ENCODE peak calls at places on chromosomes 4 and X, in eight cellular contexts. One of them, this sample, is unnamed.
A peak's percentile ranks its signal among the peaks of the same experiment; 100 is the strongest.

GRCh38 chrX:149472620-149473019 is 32.5 kb downstream of the IDS start:
- DNase-seq in pancreas: no peak
- DNase-seq in tibial artery: no peak
- DNase-seq in thyroid gland: no peak
- DNase-seq in GM23248: peak; percentile 8
- DNase-seq in MM.1S: no peak
- DNase-seq in heart right ventricle: no peak
- DNase-seq in colonic mucosa: no peak
- DNase-seq in this sample: no peak

GRCh38 chr4:16111533-16111932 is 27.7 kb upstream of the PROM1 start:
- DNase-seq in pancreas: no peak
- DNase-seq in colonic mucosa: no peak
- DNase-seq in heart right ventricle: no peak
- DNase-seq in MM.1S: no peak
- DNase-seq in thyroid gland: no peak
- DNase-seq in GM23248: no peak
- DNase-seq in tibial artery: no peak
- DNase-seq in this sample: no peak

GRCh38 chr4:112277705-112278448 is 7.8 kb downstream of the TIFA start:
- DNase-seq in heart right ventricle: no peak
- DNase-seq in GM23248: no peak
- DNase-seq in MM.1S: no peak
- DNase-seq in thyroid gland: peak; percentile 29
- DNase-seq in tibial artery: no peak
- DNase-seq in pancreas: no peak
- DNase-seq in colonic mucosa: no peak
- DNase-seq in this sample: no peak

GRCh38 chr4:40613456-40613855 is 16.2 kb downstream of the RBM47 start:
- DNase-seq in thyroid gland: no peak
- DNase-seq in heart right ventricle: no peak
- DNase-seq in colonic mucosa: no peak
- DNase-seq in GM23248: peak; percentile 12
- DNase-seq in tibial artery: no peak
- DNase-seq in pancreas: no peak
- DNase-seq in MM.1S: no peak
- DNase-seq in this sample: no peak

GRCh38 chrX:10404435-10404834 is 215.9 kb downstream of the MID1 start:
- DNase-seq in colonic mucosa: no peak
- DNase-seq in pancreas: no peak
- DNase-seq in MM.1S: no peak
- DNase-seq in thyroid gland: no peak
- DNase-seq in GM23248: peak; percentile 50
- DNase-seq in heart right ventricle: no peak
- DNase-seq in tibial artery: no peak
- DNase-seq in this sample: no peak

GRCh38 chrX:132559101-132559500 is 70.3 kb upstream of the MBNL3 start:
- DNase-seq in GM23248: no peak
- DNase-seq in pancreas: no peak
- DNase-seq in colonic mucosa: no peak
- DNase-seq in heart right ventricle: no peak
- DNase-seq in tibial artery: no peak
- DNase-seq in MM.1S: no peak
- DNase-seq in thyroid gland: no peak
- DNase-seq in this sample: no peak

GRCh38 chrX:17747692-17748091 is 10.4 kb downstream of the SCML1 start:
- DNase-seq in tibial artery: no peak
- DNase-seq in GM23248: no peak
- DNase-seq in heart right ventricle: no peak
- DNase-seq in MM.1S: no peak
- DNase-seq in thyroid gland: no peak
- DNase-seq in pancreas: no peak
- DNase-seq in colonic mucosa: no peak
- DNase-seq in this sample: no peak

GRCh38 chrX:133980832-133981588 is 4.4 kb downstream of the GPC3 start:
- DNase-seq in colonic mucosa: no peak
- DNase-seq in heart right ventricle: no peak
- DNase-seq in GM23248: no peak
- DNase-seq in thyroid gland: no peak
- DNase-seq in MM.1S: no peak
- DNase-seq in tibial artery: no peak
- DNase-seq in pancreas: no peak
- DNase-seq in this sample: no peak

GRCh38 chrX:65406532-65406931 is 128.1 kb downstream of the LAS1L start:
- DNase-seq in heart right ventricle: no peak
- DNase-seq in MM.1S: peak; percentile 45
- DNase-seq in tibial artery: no peak
- DNase-seq in thyroid gland: no peak
- DNase-seq in pancreas: no peak
- DNase-seq in GM23248: peak; percentile 24
- DNase-seq in colonic mucosa: no peak
- DNase-seq in this sample: no peak

GRCh38 chrX:12953420-12953819 is 21.5 kb upstream of the TMSB4X start:
- DNase-seq in GM23248: no peak
- DNase-seq in thyroid gland: no peak
- DNase-seq in MM.1S: no peak
- DNase-seq in heart right ventricle: no peak
- DNase-seq in colonic mucosa: no peak
- DNase-seq in pancreas: no peak
- DNase-seq in tibial artery: no peak
- DNase-seq in this sample: no peak

GRCh38 chrX:12949205-12949926 is 25.5 kb upstream of the TMSB4X start:
- DNase-seq in MM.1S: no peak
- DNase-seq in GM23248: peak; percentile 52
- DNase-seq in colonic mucosa: no peak
- DNase-seq in thyroid gland: no peak
- DNase-seq in tibial artery: no peak
- DNase-seq in pancreas: no peak
- DNase-seq in heart right ventricle: no peak
- DNase-seq in this sample: no peak

GRCh38 chrX:12949927-12950656 is 24.8 kb upstream of the TMSB4X start:
- DNase-seq in pancreas: peak; percentile 68
- DNase-seq in MM.1S: peak; percentile 63
- DNase-seq in thyroid gland: peak; percentile 39
- DNase-seq in tibial artery: peak; percentile 91
- DNase-seq in heart right ventricle: peak; percentile 84
- DNase-seq in colonic mucosa: peak; percentile 88
- DNase-seq in GM23248: peak; percentile 90
- DNase-seq in this sample: peak; percentile 82

GRCh38 chrX:12950851-12951589 is 23.9 kb upstream of the TMSB4X start:
- DNase-seq in colonic mucosa: peak; percentile 52
- DNase-seq in MM.1S: no peak
- DNase-seq in thyroid gland: no peak
- DNase-seq in GM23248: peak; percentile 3
- DNase-seq in pancreas: no peak
- DNase-seq in tibial artery: no peak
- DNase-seq in heart right ventricle: no peak
- DNase-seq in this sample: peak; percentile 54

GRCh38 chrX:12951590-12951965 is 23.3 kb upstream of the TMSB4X start:
- DNase-seq in thyroid gland: no peak
- DNase-seq in heart right ventricle: no peak
- DNase-seq in MM.1S: no peak
- DNase-seq in tibial artery: no peak
- DNase-seq in pancreas: no peak
- DNase-seq in colonic mucosa: no peak
- DNase-seq in GM23248: no peak
- DNase-seq in this sample: no peak
- H3K27ac ChIP-seq in thyroid gland: no peak overlapping the region
- H3K27ac ChIP-seq in heart right ventricle: no peak overlapping the region
- H3K27ac ChIP-seq in MM.1S: no peak overlapping the region
- H3K27ac ChIP-seq in tibial artery: no peak overlapping the region
- H3K27ac ChIP-seq in pancreas: no peak overlapping the region
- H3K27ac ChIP-seq in colonic mucosa: peak overlapping the region; percentile 62
- H3K27ac ChIP-seq in GM23248: no peak overlapping the region
- H3K27ac ChIP-seq in this sample: peak overlapping the region; percentile 80

DNA sequence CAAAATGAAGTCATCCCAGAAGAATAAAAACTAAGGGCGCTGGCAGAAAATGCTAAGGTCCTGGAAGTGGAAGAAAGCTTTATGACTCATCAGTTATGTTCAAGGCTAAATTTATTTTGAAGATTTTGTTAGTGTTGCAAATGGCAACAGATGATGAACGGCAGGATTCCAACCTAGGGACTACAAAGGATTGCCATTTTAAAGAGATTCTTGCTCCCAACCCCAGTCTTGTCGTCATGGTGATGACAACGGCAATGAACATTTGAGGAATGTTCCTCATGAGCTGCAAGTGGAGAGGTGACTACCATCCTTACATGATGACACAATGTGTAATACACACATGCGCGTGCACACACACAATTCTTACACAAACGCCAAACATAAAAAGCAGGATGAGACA is 54.4 kb upstream of the FTHL17 start:
- DNase-seq in GM23248: peak; percentile 66
- DNase-seq in heart right ventricle: no peak
- DNase-seq in thyroid gland: no peak
- DNase-seq in pancreas: no peak
- DNase-seq in tibial artery: no peak
- DNase-seq in colonic mucosa: no peak
- DNase-seq in MM.1S: no peak
- DNase-seq in this sample: no peak
- H3K4me3 ChIP-seq in GM23248: peak overlapping the region; percentile 22
- H3K4me3 ChIP-seq in heart right ventricle: no peak overlapping the region
- H3K4me3 ChIP-seq in thyroid gland: no peak overlapping the region
- H3K4me3 ChIP-seq in pancreas: no peak overlapping the region
- H3K4me3 ChIP-seq in tibial artery: no peak overlapping the region
- H3K4me3 ChIP-seq in colonic mucosa: no peak overlapping the region
- H3K4me3 ChIP-seq in MM.1S: no peak overlapping the region
- H3K4me3 ChIP-seq in this sample: no peak overlapping the region

GRCh38 chr4:43732829-43733426 is 715.7 kb downstream of the KCTD8 start:
- DNase-seq in GM23248: no peak
- DNase-seq in thyroid gland: no peak
- DNase-seq in MM.1S: no peak
- DNase-seq in pancreas: no peak
- DNase-seq in heart right ventricle: no peak
- DNase-seq in tibial artery: no peak
- DNase-seq in colonic mucosa: no peak
- DNase-seq in this sample: no peak
- H3K27ac ChIP-seq in GM23248: no peak overlapping the region
- H3K27ac ChIP-seq in thyroid gland: no peak overlapping the region
- H3K27ac ChIP-seq in MM.1S: no peak overlapping the region
- H3K27ac ChIP-seq in pancreas: no peak overlapping the region
- H3K27ac ChIP-seq in heart right ventricle: no peak overlapping the region
- H3K27ac ChIP-seq in tibial artery: no peak overlapping the region
- H3K27ac ChIP-seq in colonic mucosa: no peak overlapping the region
- H3K27ac ChIP-seq in this sample: no peak overlapping the region

GRCh38 chr4:92678292-92678691 is 374.5 kb downstream of the GRID2 start:
- DNase-seq in MM.1S: no peak
- DNase-seq in heart right ventricle: no peak
- DNase-seq in thyroid gland: no peak
- DNase-seq in pancreas: no peak
- DNase-seq in colonic mucosa: no peak
- DNase-seq in tibial artery: no peak
- DNase-seq in GM23248: no peak
- DNase-seq in this sample: no peak

DNA sequence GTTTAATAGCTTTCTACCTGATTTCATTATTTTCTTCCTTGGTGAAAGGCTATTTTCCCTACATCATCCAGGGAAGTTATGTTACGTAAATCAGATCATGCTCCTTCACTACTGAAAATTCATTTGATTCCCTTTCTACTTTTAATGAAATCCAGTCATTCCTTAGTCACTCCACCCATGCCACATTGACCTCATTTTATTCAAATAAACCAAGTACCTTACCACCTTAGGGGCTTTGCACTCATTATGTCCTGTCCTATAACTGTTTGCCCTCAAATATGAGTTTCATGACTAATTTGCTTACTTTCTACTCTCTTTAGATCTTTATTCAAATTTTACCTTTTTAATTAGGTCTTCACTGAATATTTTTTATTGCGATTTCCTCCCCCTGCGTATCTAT is 374.0 kb downstream of the GRID2 start:
- DNase-seq in MM.1S: no peak
- DNase-seq in GM23248: no peak
- DNase-seq in heart right ventricle: no peak
- DNase-seq in thyroid gland: no peak
- DNase-seq in colonic mucosa: no peak
- DNase-seq in tibial artery: no peak
- DNase-seq in pancreas: no peak
- DNase-seq in this sample: no peak
- H3K4me3 ChIP-seq in MM.1S: no peak overlapping the region
- H3K4me3 ChIP-seq in GM23248: no peak overlapping the region
- H3K4me3 ChIP-seq in heart right ventricle: no peak overlapping the region
- H3K4me3 ChIP-seq in thyroid gland: no peak overlapping the region
- H3K4me3 ChIP-seq in colonic mucosa: no peak overlapping the region
- H3K4me3 ChIP-seq in tibial artery: no peak overlapping the region
- H3K4me3 ChIP-seq in pancreas: no peak overlapping the region
- H3K4me3 ChIP-seq in this sample: no peak overlapping the region

GRCh38 chr4:76310683-76311082 is 4.2 kb downstream of the STBD1 start:
- DNase-seq in MM.1S: no peak
- DNase-seq in GM23248: no peak
- DNase-seq in colonic mucosa: no peak
- DNase-seq in heart right ventricle: no peak
- DNase-seq in thyroid gland: no peak
- DNase-seq in pancreas: no peak
- DNase-seq in tibial artery: no peak
- DNase-seq in this sample: no peak
- H3K27ac ChIP-seq in MM.1S: no peak overlapping the region
- H3K27ac ChIP-seq in GM23248: no peak overlapping the region
- H3K27ac ChIP-seq in colonic mucosa: no peak overlapping the region
- H3K27ac ChIP-seq in heart right ventricle: no peak overlapping the region
- H3K27ac ChIP-seq in thyroid gland: no peak overlapping the region
- H3K27ac ChIP-seq in pancreas: no peak overlapping the region
- H3K27ac ChIP-seq in tibial artery: no peak overlapping the region
- H3K27ac ChIP-seq in this sample: no peak overlapping the region

GRCh38 chrX:11666180-11666579 is 460 bp upstream of the ARHGAP6 start:
- DNase-seq in tibial artery: no peak
- DNase-seq in thyroid gland: no peak
- DNase-seq in pancreas: no peak
- DNase-seq in heart right ventricle: no peak
- DNase-seq in GM23248: peak; percentile 19
- DNase-seq in colonic mucosa: no peak
- DNase-seq in MM.1S: no peak
- DNase-seq in this sample: no peak
- H3K4me3 ChIP-seq in tibial artery: peak overlapping the region; percentile 55
- H3K4me3 ChIP-seq in thyroid gland: no peak overlapping the region
- H3K4me3 ChIP-seq in pancreas: no peak overlapping the region
- H3K4me3 ChIP-seq in heart right ventricle: peak overlapping the region; percentile 42
- H3K4me3 ChIP-seq in GM23248: peak overlapping the region; percentile 65
- H3K4me3 ChIP-seq in colonic mucosa: peak overlapping the region; percentile 22
- H3K4me3 ChIP-seq in MM.1S: no peak overlapping the region
- H3K4me3 ChIP-seq in this sample: peak overlapping the region; percentile 52

This sample was measured in lower lobe of right lung.